ENCODE peak calls at places on chromosomes 5 and 9, in six cellular contexts. L is GM20000; T is colonic mucosa; U is ascending aorta; A is CD8-positive, alpha-beta T cell; C is heart right ventricle. K is an unnamed sample.

GRCh38 chr9:93612796-93613154 is 36.4 kb downstream of the PHF2 start:
- DNase-seq in L (peak; percentile 35), T (no peak), U (peak; percentile 58), A (no peak), C (no peak), K (no peak)

GRCh38 chr5:3531320-3531986 is 64.2 kb upstream of the IRX1 start:
- DNase-seq in L (no peak), T (no peak), U (no peak), A (no peak), C (no peak), K (no peak)

GRCh38 chr9:133874061-133874638 is 118.0 kb downstream of the VAV2 start:
- DNase-seq in L (no peak), T (no peak), U (no peak), A (no peak), C (no peak), K (no peak)

GRCh38 chr5:154331267-154331666 is 114.5 kb upstream of the SAP30L start:
- DNase-seq in L (no peak), T (no peak), U (no peak), A (no peak), C (no peak), K (no peak)

GRCh38 chr5:137218896-137219295 is 280.2 kb downstream of the SPOCK1 start:
- DNase-seq in L (no peak), T (no peak), U (no peak), A (no peak), C (no peak), K (no peak)

GRCh38 chr5:54257366-54258118 is 52.8 kb downstream of the ARL15 start:
- DNase-seq in L (no peak), T (no peak), U (no peak), A (no peak), C (no peak), K (no peak)

GRCh38 chr5:160774646-160775313 is 77.2 kb downstream of the ATP10B start:
- DNase-seq in L (no peak), T (no peak), U (no peak), A (no peak), C (no peak), K (no peak)

GRCh38 chr5:153043876-153044275 is 446.6 kb upstream of the GRIA1 start:
- DNase-seq in L (no peak), T (no peak), U (no peak), A (no peak), C (no peak), K (no peak)

GRCh38 chr5:132238169-132238744 is 10.6 kb upstream of the P4HA2 start:
- DNase-seq in L (peak; percentile 74), T (peak; percentile 88), U (peak; percentile 90), A (peak; percentile 64), C (peak; percentile 54), K (no peak)

GRCh38 chr5:160198148-160198545 is 31.2 kb upstream of the FABP6 start:
- DNase-seq in L (no peak), T (no peak), U (no peak), A (no peak), C (no peak), K (no peak)

GRCh38 chr5:141904551-141904950 is 19.1 kb upstream of the DELE1 start:
- DNase-seq in L (no peak), T (no peak), U (no peak), A (no peak), C (no peak), K (no peak)

GRCh38 chr9:124537926-124538325 is 30.7 kb upstream of the NR5A1 start:
- DNase-seq in L (no peak), T (peak; percentile 28), U (no peak), A (no peak), C (no peak), K (no peak)

GRCh38 chr9:124535846-124536245 is 28.6 kb upstream of the NR5A1 start:
- DNase-seq in L (no peak), T (no peak), U (no peak), A (no peak), C (no peak), K (no peak)

GRCh38 chr9:124531115-124531514 is 23.9 kb upstream of the NR5A1 start:
- DNase-seq in L (no peak), T (no peak), U (no peak), A (no peak), C (no peak), K (no peak)

GRCh38 chr9:124530216-124530615 is 23.0 kb upstream of the NR5A1 start:
- DNase-seq in L (no peak), T (no peak), U (no peak), A (no peak), C (no peak), K (no peak)

DNA sequence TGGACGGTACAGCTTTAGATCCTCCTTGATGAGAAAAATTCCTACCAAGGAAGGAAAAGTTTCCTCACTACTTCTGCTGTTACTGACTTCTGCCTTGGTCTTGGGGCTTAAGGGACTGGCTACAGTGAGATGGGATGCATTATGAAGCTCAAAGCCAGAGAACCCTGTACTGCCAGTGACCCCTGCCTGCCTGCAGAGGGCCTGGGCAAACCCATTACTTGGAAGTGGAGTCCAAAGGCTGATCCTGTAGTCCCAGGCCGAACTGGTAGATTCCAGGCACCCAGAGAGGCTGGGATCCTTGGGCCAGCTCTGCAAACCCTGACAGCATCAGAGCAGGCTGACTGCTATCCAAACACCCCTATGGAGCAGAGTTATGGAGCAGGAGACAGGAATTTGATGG is 25.7 kb upstream of the NR5A1 start:
- DNase-seq in L (no peak), T (no peak), U (no peak), A (no peak), C (no peak), K (no peak)
- TF ChIP-seq CTCF in L (no peak), T (no peak), U (no peak), A (no peak), C (no peak), K (no peak)

DNA sequence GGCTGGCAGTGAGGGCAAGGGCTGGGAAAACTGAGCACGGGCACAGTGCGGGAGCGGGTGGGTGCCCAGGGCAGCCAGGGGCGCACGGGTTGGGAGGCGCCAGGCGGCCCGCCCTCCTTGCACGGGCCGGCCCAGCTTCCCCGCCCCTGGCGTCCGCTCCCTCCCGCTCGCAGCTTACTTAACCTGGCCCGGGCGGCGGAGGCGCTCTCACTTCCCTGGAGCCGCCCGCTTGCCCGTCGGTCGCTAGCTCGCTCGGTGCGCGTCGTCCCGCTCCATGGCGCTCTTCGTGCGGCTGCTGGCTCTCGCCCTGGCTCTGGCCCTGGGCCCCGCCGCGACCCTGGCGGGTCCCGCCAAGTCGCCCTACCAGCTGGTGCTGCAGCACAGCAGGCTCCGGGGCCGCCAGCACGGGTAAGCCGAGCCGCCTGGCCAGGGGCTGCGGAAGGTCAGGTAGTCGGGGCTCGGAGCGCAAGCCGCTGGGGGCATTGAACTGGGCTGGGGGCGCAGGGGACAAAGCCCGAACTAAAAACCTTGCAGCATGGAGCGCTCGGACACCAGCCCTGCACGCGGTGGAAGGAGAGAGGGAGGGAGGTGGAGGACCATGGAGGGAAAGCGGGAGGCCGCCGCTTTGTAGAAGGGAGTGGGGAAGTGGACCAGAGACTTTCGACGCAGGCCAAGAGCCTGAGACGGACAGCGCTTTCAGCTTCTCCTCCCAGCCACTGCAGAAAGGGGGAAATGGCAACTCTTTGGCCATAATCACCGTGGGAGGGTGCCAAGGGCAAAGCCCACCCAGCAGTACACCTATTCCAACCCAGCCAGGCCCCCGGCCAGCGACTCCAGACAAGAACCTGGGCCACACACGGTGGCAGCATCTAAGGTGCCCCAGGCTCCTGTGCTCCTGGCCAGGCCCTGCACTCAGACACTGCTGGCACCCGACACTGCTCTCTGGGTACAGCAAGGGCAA is at the start of gene TGFBI:
- DNase-seq in L (peak; percentile 41), T (peak; percentile 73), U (peak; percentile 79), A (no peak), C (peak; percentile 83), K (no peak)
- TF ChIP-seq CTCF in L (no peak), T (no peak), U (peak; percentile 37), A (no peak), C (no peak), K (no peak)

GRCh38 chr9:113796651-113797426 is 79.3 kb upstream of the ZNF618 start:
- DNase-seq in L (no peak), T (no peak), U (no peak), A (no peak), C (no peak), K (no peak)
- TF ChIP-seq CTCF in L (no peak), T (no peak), U (no peak), A (no peak), C (no peak), K (no peak)

DNA sequence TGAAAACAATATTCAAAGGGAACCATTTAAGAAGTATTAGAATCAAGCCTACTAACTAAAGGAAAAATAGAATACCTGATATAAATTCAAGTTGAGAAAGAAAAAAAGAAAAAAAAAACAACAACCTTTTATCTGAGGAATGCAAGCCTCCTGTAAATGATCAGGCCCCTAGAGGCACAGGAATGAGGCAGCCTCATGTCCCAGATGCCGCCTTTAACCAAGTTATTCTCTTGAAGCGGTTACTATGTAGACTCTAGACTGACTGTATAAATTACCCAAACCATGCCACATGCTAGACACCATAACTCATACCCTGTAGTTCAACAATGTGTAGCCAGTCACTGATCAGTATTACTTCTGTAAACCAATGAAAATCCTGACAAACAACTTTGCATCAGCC is 929.6 kb downstream of the TAF11L14 start:
- DNase-seq in L (no peak), T (no peak), U (no peak), A (no peak), C (no peak), K (no peak)
- TF ChIP-seq CTCF in L (no peak), T (no peak), U (no peak), A (no peak), C (no peak), K (no peak)

GRCh38 chr5:127975961-127976360 is 107.6 kb upstream of the SLC12A2 start:
- DNase-seq in L (no peak), T (no peak), U (no peak), A (no peak), C (no peak), K (no peak)
- TF ChIP-seq CTCF in L (no peak), T (no peak), U (no peak), A (no peak), C (no peak), K (no peak)